ENCODE peak calls at places on chromosomes 12 and 14, in six cellular contexts. One of them, this sample, is unnamed.
A peak's percentile ranks its signal among the peaks of the same experiment; 100 is the strongest.

GRCh38 chr12:132617822-132618682 is 524 bp upstream of the P2RX2 start:
- DNase-seq in breast epithelium: no peak
- DNase-seq in adrenal gland: no peak
- DNase-seq in uterus: no peak
- DNase-seq in thyroid gland: no peak
- DNase-seq in GM12891: no peak
- DNase-seq in this sample: no peak

GRCh38 chr12:69240625-69240984 is 1.2 kb downstream of the CPSF6 start:
- DNase-seq in breast epithelium: no peak
- DNase-seq in adrenal gland: no peak
- DNase-seq in uterus: no peak
- DNase-seq in thyroid gland: no peak
- DNase-seq in GM12891: no peak
- DNase-seq in this sample: no peak

GRCh38 chr14:74538411-74539391 is 45.1 kb downstream of the ISCA2 start:
- DNase-seq in breast epithelium: no peak
- DNase-seq in adrenal gland: no peak
- DNase-seq in uterus: no peak
- DNase-seq in thyroid gland: no peak
- DNase-seq in GM12891: no peak
- DNase-seq in this sample: no peak

GRCh38 chr12:131694116-131694838 is 16.6 kb upstream of the SFSWAP start:
- DNase-seq in breast epithelium: no peak
- DNase-seq in adrenal gland: no peak
- DNase-seq in uterus: no peak
- DNase-seq in thyroid gland: no peak
- DNase-seq in GM12891: no peak
- DNase-seq in this sample: no peak

GRCh38 chr12:113416091-113416754 is 6.0 kb upstream of the SDSL start:
- DNase-seq in breast epithelium: no peak
- DNase-seq in adrenal gland: peak; percentile 35
- DNase-seq in uterus: no peak
- DNase-seq in thyroid gland: no peak
- DNase-seq in GM12891: no peak
- DNase-seq in this sample: no peak

GRCh38 chr14:39426605-39427004 is 5.6 kb downstream of the FBXO33 start:
- DNase-seq in breast epithelium: no peak
- DNase-seq in adrenal gland: no peak
- DNase-seq in uterus: no peak
- DNase-seq in thyroid gland: no peak
- DNase-seq in GM12891: no peak
- DNase-seq in this sample: no peak

GRCh38 chr12:92769124-92769901 is 66.5 kb downstream of the PLEKHG7 start:
- DNase-seq in breast epithelium: no peak
- DNase-seq in adrenal gland: no peak
- DNase-seq in uterus: no peak
- DNase-seq in thyroid gland: no peak
- DNase-seq in GM12891: peak; percentile 8
- DNase-seq in this sample: no peak

GRCh38 chr12:50550530-50551223 is 45.9 kb downstream of the DIP2B start:
- DNase-seq in breast epithelium: no peak
- DNase-seq in adrenal gland: no peak
- DNase-seq in uterus: peak; percentile 46
- DNase-seq in thyroid gland: no peak
- DNase-seq in GM12891: no peak
- DNase-seq in this sample: no peak

GRCh38 chr12:19646599-19646998 is 207.3 kb downstream of the AEBP2 start:
- DNase-seq in breast epithelium: no peak
- DNase-seq in adrenal gland: no peak
- DNase-seq in uterus: no peak
- DNase-seq in thyroid gland: no peak
- DNase-seq in GM12891: no peak
- DNase-seq in this sample: no peak

GRCh38 chr14:103520269-103520656 is 2.4 kb downstream of the CKB start:
- DNase-seq in breast epithelium: no peak
- DNase-seq in adrenal gland: peak; percentile 7
- DNase-seq in uterus: no peak
- DNase-seq in thyroid gland: no peak
- DNase-seq in GM12891: no peak
- DNase-seq in this sample: no peak

GRCh38 chr14:64654072-64654899 is 49.9 kb upstream of the PLEKHG3 start:
- DNase-seq in breast epithelium: no peak
- DNase-seq in adrenal gland: no peak
- DNase-seq in uterus: no peak
- DNase-seq in thyroid gland: no peak
- DNase-seq in GM12891: no peak
- DNase-seq in this sample: peak; percentile 71

GRCh38 chr12:121793501-121793835 is at the start of gene RHOF:
- DNase-seq in breast epithelium: no peak
- DNase-seq in adrenal gland: peak; percentile 46
- DNase-seq in uterus: no peak
- DNase-seq in thyroid gland: peak; percentile 57
- DNase-seq in GM12891: no peak
- DNase-seq in this sample: no peak

GRCh38 chr14:32883189-32883588 is 55.5 kb upstream of the NPAS3 start:
- DNase-seq in breast epithelium: no peak
- DNase-seq in adrenal gland: no peak
- DNase-seq in uterus: no peak
- DNase-seq in thyroid gland: no peak
- DNase-seq in GM12891: no peak
- DNase-seq in this sample: no peak

GRCh38 chr12:109458086-109458485 is 19.0 kb downstream of the KCTD10 start:
- DNase-seq in breast epithelium: no peak
- DNase-seq in adrenal gland: no peak
- DNase-seq in uterus: no peak
- DNase-seq in thyroid gland: no peak
- DNase-seq in GM12891: no peak
- DNase-seq in this sample: no peak

GRCh38 chr12:109461049-109461845 is 15.9 kb downstream of the KCTD10 start:
- DNase-seq in breast epithelium: no peak
- DNase-seq in adrenal gland: peak; percentile 48
- DNase-seq in uterus: no peak
- DNase-seq in thyroid gland: no peak
- DNase-seq in GM12891: no peak
- DNase-seq in this sample: peak; percentile 62

GRCh38 chr12:109460538-109460937 is 16.6 kb downstream of the KCTD10 start:
- DNase-seq in breast epithelium: no peak
- DNase-seq in adrenal gland: no peak
- DNase-seq in uterus: no peak
- DNase-seq in thyroid gland: peak; percentile 91
- DNase-seq in GM12891: no peak
- DNase-seq in this sample: no peak

GRCh38 chr12:109459247-109459646 is 17.9 kb downstream of the KCTD10 start:
- DNase-seq in breast epithelium: no peak
- DNase-seq in adrenal gland: no peak
- DNase-seq in uterus: no peak
- DNase-seq in thyroid gland: no peak
- DNase-seq in GM12891: no peak
- DNase-seq in this sample: no peak

GRCh38 chr12:109458771-109459208 is 18.3 kb downstream of the KCTD10 start:
- DNase-seq in breast epithelium: no peak
- DNase-seq in adrenal gland: no peak
- DNase-seq in uterus: no peak
- DNase-seq in thyroid gland: no peak
- DNase-seq in GM12891: no peak
- DNase-seq in this sample: no peak
- TF ChIP-seq POLR2A in breast epithelium: no peak
- TF ChIP-seq POLR2A in adrenal gland: no peak
- TF ChIP-seq POLR2A in uterus: peak; percentile 25
- TF ChIP-seq POLR2A in thyroid gland: no peak
- TF ChIP-seq POLR2A in GM12891: no peak
- TF ChIP-seq POLR2A in this sample: no peak

DNA sequence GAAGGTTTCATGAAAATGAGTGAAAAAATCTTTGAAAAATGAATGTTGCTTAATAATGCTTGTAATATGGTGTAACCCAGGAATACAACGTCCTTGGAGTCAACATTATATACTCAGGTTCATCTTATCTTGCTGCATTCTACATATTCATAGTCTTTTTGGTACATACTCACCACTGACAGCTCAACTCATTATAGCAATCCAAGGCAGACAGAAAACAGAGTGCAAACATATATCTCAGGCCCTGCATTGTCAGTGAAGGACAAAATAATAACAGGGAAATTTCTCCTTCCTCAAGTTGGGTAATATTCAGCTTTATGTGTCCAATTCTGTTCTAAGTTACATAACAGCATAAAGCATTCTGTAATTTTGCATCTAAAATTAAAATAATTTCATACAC is 1353.0 kb upstream of the SEL1L start:
- DNase-seq in breast epithelium: no peak
- DNase-seq in adrenal gland: no peak
- DNase-seq in uterus: no peak
- DNase-seq in thyroid gland: no peak
- DNase-seq in GM12891: no peak
- DNase-seq in this sample: no peak
- TF ChIP-seq POLR2A in breast epithelium: no peak
- TF ChIP-seq POLR2A in adrenal gland: no peak
- TF ChIP-seq POLR2A in uterus: no peak
- TF ChIP-seq POLR2A in thyroid gland: no peak
- TF ChIP-seq POLR2A in GM12891: no peak
- TF ChIP-seq POLR2A in this sample: no peak

DNA sequence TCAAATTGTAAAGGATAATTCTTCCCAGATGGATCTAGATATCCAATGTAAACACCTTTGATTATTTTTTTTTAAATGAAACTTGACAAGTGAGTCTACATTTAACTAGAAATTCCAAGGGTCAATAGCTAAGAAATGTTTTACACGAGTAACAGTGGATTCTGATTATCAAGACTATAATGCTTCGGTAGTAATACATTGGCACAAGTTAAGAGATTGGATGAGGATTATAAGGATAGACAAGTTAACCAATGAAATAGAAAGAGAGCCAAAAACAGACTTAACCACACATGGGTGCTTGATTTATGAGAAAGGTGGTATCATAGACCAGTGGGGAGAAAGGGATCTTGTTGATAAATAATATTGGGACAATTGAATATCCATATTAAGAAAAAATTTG is 40.3 kb upstream of the PCED1B start:
- DNase-seq in breast epithelium: no peak
- DNase-seq in adrenal gland: no peak
- DNase-seq in uterus: no peak
- DNase-seq in thyroid gland: no peak
- DNase-seq in GM12891: no peak
- DNase-seq in this sample: no peak
- TF ChIP-seq POLR2A in breast epithelium: no peak
- TF ChIP-seq POLR2A in adrenal gland: no peak
- TF ChIP-seq POLR2A in uterus: no peak
- TF ChIP-seq POLR2A in thyroid gland: no peak
- TF ChIP-seq POLR2A in GM12891: no peak
- TF ChIP-seq POLR2A in this sample: no peak

GRCh38 chr12:89348894-89349669 is 3.2 kb downstream of the DUSP6 start:
- DNase-seq in breast epithelium: peak; percentile 60
- DNase-seq in adrenal gland: no peak
- DNase-seq in uterus: no peak
- DNase-seq in thyroid gland: no peak
- DNase-seq in GM12891: no peak
- DNase-seq in this sample: no peak
- TF ChIP-seq POLR2A in breast epithelium: no peak
- TF ChIP-seq POLR2A in adrenal gland: no peak
- TF ChIP-seq POLR2A in uterus: no peak
- TF ChIP-seq POLR2A in thyroid gland: no peak
- TF ChIP-seq POLR2A in GM12891: no peak
- TF ChIP-seq POLR2A in this sample: no peak

DNA sequence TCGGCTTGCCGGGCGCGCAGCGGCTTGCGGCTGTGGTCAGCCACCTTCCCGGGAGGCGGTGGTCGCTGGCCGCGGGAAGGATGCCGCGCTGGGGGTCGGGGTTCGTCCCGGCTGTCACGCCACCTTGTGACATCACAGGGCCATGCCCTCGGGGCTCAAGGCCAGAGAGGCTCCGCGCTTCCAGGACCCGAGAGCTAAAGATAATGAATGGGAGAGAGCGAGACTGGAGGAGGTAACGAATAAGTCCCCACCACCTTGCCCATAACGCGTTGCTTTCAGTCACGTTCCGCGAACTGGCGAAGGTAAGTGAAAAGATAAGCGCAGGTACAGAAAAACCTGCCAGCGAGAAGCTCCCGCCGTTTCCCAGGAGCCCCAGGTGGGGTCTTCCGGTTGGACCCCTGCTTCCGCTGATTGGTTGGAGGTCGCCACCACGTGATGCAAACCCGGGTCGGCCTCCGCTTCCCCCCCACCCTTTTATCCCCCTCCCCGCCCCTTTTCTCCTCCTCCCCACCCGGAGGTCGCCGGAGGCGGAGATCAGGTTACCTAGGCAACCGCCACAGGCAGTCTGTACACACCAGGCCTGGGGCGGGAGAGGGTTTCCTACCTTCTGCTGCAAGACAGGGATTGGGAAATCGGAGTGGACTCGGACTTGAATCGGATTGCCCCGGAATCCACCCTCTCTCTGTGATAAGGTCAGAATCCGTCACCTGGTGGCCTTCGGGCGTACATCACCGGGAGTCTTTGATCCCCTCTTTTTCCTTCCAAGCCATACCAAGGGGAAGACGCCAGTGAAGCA is at the start of gene LRRC9:
- DNase-seq in breast epithelium: no peak
- DNase-seq in adrenal gland: peak; percentile 39
- DNase-seq in uterus: peak; percentile 18
- DNase-seq in thyroid gland: peak; percentile 66
- DNase-seq in GM12891: no peak
- DNase-seq in this sample: no peak
- TF ChIP-seq POLR2A in breast epithelium: no peak
- TF ChIP-seq POLR2A in adrenal gland: no peak
- TF ChIP-seq POLR2A in uterus: no peak
- TF ChIP-seq POLR2A in thyroid gland: no peak
- TF ChIP-seq POLR2A in GM12891: no peak
- TF ChIP-seq POLR2A in this sample: no peak

GRCh38 chr12:114911196-114911595 is 227.2 kb upstream of the TBX3 start:
- DNase-seq in breast epithelium: no peak
- DNase-seq in adrenal gland: no peak
- DNase-seq in uterus: no peak
- DNase-seq in thyroid gland: no peak
- DNase-seq in GM12891: no peak
- DNase-seq in this sample: no peak
- TF ChIP-seq POLR2A in breast epithelium: no peak
- TF ChIP-seq POLR2A in adrenal gland: no peak
- TF ChIP-seq POLR2A in uterus: no peak
- TF ChIP-seq POLR2A in thyroid gland: no peak
- TF ChIP-seq POLR2A in GM12891: no peak
- TF ChIP-seq POLR2A in this sample: no peak

This sample was measured in H54.